ENCODE peak calls at places on chromosomes 12 and 14, in six cellular contexts. One of them, this sample, is unnamed.

GRCh38 chr12:109458086-109458485 is 19.0 kb downstream of the KCTD10 start:
- DNase-seq in psoas muscle: no peak
- DNase-seq in CD4-positive, CD25-positive, alpha-beta regulatory T cell: no peak
- DNase-seq in aorta: no peak
- DNase-seq in IMR-90: peak; percentile 84
- DNase-seq in bronchial epithelial cell: no peak
- DNase-seq in this sample: no peak

GRCh38 chr14:33588771-33589170 is 362.1 kb downstream of the EGLN3 start:
- DNase-seq in bronchial epithelial cell: peak; percentile 73
- DNase-seq in CD4-positive, CD25-positive, alpha-beta regulatory T cell: no peak
- DNase-seq in aorta: no peak
- DNase-seq in psoas muscle: no peak
- DNase-seq in IMR-90: no peak
- DNase-seq in this sample: no peak

GRCh38 chr12:54392485-54393349 is 8.2 kb upstream of the ZNF385A start:
- DNase-seq in aorta: no peak
- DNase-seq in bronchial epithelial cell: peak; percentile 74
- DNase-seq in psoas muscle: no peak
- DNase-seq in IMR-90: no peak
- DNase-seq in CD4-positive, CD25-positive, alpha-beta regulatory T cell: no peak
- DNase-seq in this sample: no peak

GRCh38 chr12:95836185-95836609 is 22.6 kb upstream of the SNRPF start:
- DNase-seq in IMR-90: peak; percentile 78
- DNase-seq in psoas muscle: no peak
- DNase-seq in bronchial epithelial cell: peak; percentile 94
- DNase-seq in aorta: no peak
- DNase-seq in CD4-positive, CD25-positive, alpha-beta regulatory T cell: no peak
- DNase-seq in this sample: peak; percentile 28

GRCh38 chr12:130162267-130162666 is at the start of gene FZD10:
- DNase-seq in CD4-positive, CD25-positive, alpha-beta regulatory T cell: no peak
- DNase-seq in psoas muscle: peak; percentile 57
- DNase-seq in IMR-90: no peak
- DNase-seq in aorta: no peak
- DNase-seq in bronchial epithelial cell: peak; percentile 23
- DNase-seq in this sample: peak; percentile 49

GRCh38 chr14:39107624-39108023 is 4.6 kb upstream of the SEC23A start:
- DNase-seq in CD4-positive, CD25-positive, alpha-beta regulatory T cell: no peak
- DNase-seq in aorta: no peak
- DNase-seq in bronchial epithelial cell: peak; percentile 42
- DNase-seq in psoas muscle: no peak
- DNase-seq in IMR-90: peak; percentile 55
- DNase-seq in this sample: no peak

GRCh38 chr14:92850492-92850891 is 56.4 kb downstream of the GOLGA5 start:
- DNase-seq in psoas muscle: no peak
- DNase-seq in bronchial epithelial cell: peak; percentile 49
- DNase-seq in CD4-positive, CD25-positive, alpha-beta regulatory T cell: no peak
- DNase-seq in aorta: no peak
- DNase-seq in IMR-90: peak; percentile 46
- DNase-seq in this sample: no peak

GRCh38 chr12:46562625-46563228 is 190.2 kb upstream of the SLC38A2 start:
- DNase-seq in aorta: no peak
- DNase-seq in bronchial epithelial cell: peak; percentile 97
- DNase-seq in psoas muscle: no peak
- DNase-seq in CD4-positive, CD25-positive, alpha-beta regulatory T cell: no peak
- DNase-seq in IMR-90: peak; percentile 76
- DNase-seq in this sample: peak; percentile 66

GRCh38 chr12:97875064-97875463 is 412.5 kb downstream of the RMST start:
- DNase-seq in bronchial epithelial cell: peak; percentile 84
- DNase-seq in aorta: no peak
- DNase-seq in psoas muscle: no peak
- DNase-seq in IMR-90: no peak
- DNase-seq in CD4-positive, CD25-positive, alpha-beta regulatory T cell: no peak
- DNase-seq in this sample: no peak

GRCh38 chr12:55906056-55906455 is 21.6 kb downstream of the PYM1 start:
- DNase-seq in aorta: no peak
- DNase-seq in bronchial epithelial cell: peak; percentile 76
- DNase-seq in CD4-positive, CD25-positive, alpha-beta regulatory T cell: no peak
- DNase-seq in psoas muscle: no peak
- DNase-seq in IMR-90: peak; percentile 76
- DNase-seq in this sample: no peak

GRCh38 chr12:11749943-11750690 is 100.6 kb downstream of the ETV6 start:
- DNase-seq in IMR-90: no peak
- DNase-seq in CD4-positive, CD25-positive, alpha-beta regulatory T cell: no peak
- DNase-seq in psoas muscle: no peak
- DNase-seq in aorta: peak; percentile 78
- DNase-seq in bronchial epithelial cell: no peak
- DNase-seq in this sample: no peak

GRCh38 chr14:86457729-86458128 is 927.8 kb downstream of the FLRT2 start:
- DNase-seq in aorta: no peak
- DNase-seq in psoas muscle: no peak
- DNase-seq in CD4-positive, CD25-positive, alpha-beta regulatory T cell: no peak
- DNase-seq in bronchial epithelial cell: no peak
- DNase-seq in IMR-90: no peak
- DNase-seq in this sample: no peak

GRCh38 chr12:3218150-3218845 is 141.1 kb downstream of the TSPAN9 start:
- DNase-seq in IMR-90: peak; percentile 78
- DNase-seq in bronchial epithelial cell: peak; percentile 73
- DNase-seq in psoas muscle: peak; percentile 86
- DNase-seq in aorta: peak; percentile 90
- DNase-seq in CD4-positive, CD25-positive, alpha-beta regulatory T cell: no peak
- DNase-seq in this sample: peak; percentile 73

GRCh38 chr14:24673534-24674203 is 39.7 kb upstream of the GZMB start:
- DNase-seq in bronchial epithelial cell: peak; percentile 86
- DNase-seq in IMR-90: no peak
- DNase-seq in psoas muscle: no peak
- DNase-seq in aorta: no peak
- DNase-seq in CD4-positive, CD25-positive, alpha-beta regulatory T cell: peak; percentile 47
- DNase-seq in this sample: no peak

GRCh38 chr14:78747809-78748208 is 577.6 kb downstream of the NRXN3 start:
- DNase-seq in psoas muscle: no peak
- DNase-seq in aorta: no peak
- DNase-seq in CD4-positive, CD25-positive, alpha-beta regulatory T cell: no peak
- DNase-seq in IMR-90: no peak
- DNase-seq in bronchial epithelial cell: no peak
- DNase-seq in this sample: no peak

GRCh38 chr12:128864516-128865186 is 11.4 kb downstream of the GLT1D1 start:
- DNase-seq in CD4-positive, CD25-positive, alpha-beta regulatory T cell: no peak
- DNase-seq in IMR-90: no peak
- DNase-seq in bronchial epithelial cell: no peak
- DNase-seq in psoas muscle: no peak
- DNase-seq in aorta: no peak
- DNase-seq in this sample: no peak

GRCh38 chr12:8860165-8860961 is 37.9 kb downstream of the A2ML1 start:
- DNase-seq in bronchial epithelial cell: peak; percentile 65
- DNase-seq in aorta: peak; percentile 56
- DNase-seq in CD4-positive, CD25-positive, alpha-beta regulatory T cell: no peak
- DNase-seq in psoas muscle: peak; percentile 35
- DNase-seq in IMR-90: peak; percentile 54
- DNase-seq in this sample: peak; percentile 11

GRCh38 chr12:95224202-95225170 is 6.9 kb downstream of the VEZT start:
- DNase-seq in aorta: no peak
- DNase-seq in psoas muscle: no peak
- DNase-seq in CD4-positive, CD25-positive, alpha-beta regulatory T cell: no peak
- DNase-seq in IMR-90: peak; percentile 84
- DNase-seq in bronchial epithelial cell: peak; percentile 80
- DNase-seq in this sample: no peak

GRCh38 chr14:101102875-101103274 is 199.4 kb upstream of the RTL1 start:
- DNase-seq in aorta: no peak
- DNase-seq in CD4-positive, CD25-positive, alpha-beta regulatory T cell: no peak
- DNase-seq in bronchial epithelial cell: no peak
- DNase-seq in psoas muscle: no peak
- DNase-seq in IMR-90: no peak
- DNase-seq in this sample: no peak
- H3K27me3 ChIP-seq in aorta: no peaks in the 10 kb centered on the region
- H3K27me3 ChIP-seq in CD4-positive, CD25-positive, alpha-beta regulatory T cell: no peaks in the 10 kb centered on the region
- H3K27me3 ChIP-seq in bronchial epithelial cell: no peaks in the 10 kb centered on the region
- H3K27me3 ChIP-seq in psoas muscle: peaks cover 5% of the 10 kb centered on the region
- H3K27me3 ChIP-seq in IMR-90: peaks cover 6% of the 10 kb centered on the region
- H3K27me3 ChIP-seq in this sample: no peaks in the 10 kb centered on the region

DNA sequence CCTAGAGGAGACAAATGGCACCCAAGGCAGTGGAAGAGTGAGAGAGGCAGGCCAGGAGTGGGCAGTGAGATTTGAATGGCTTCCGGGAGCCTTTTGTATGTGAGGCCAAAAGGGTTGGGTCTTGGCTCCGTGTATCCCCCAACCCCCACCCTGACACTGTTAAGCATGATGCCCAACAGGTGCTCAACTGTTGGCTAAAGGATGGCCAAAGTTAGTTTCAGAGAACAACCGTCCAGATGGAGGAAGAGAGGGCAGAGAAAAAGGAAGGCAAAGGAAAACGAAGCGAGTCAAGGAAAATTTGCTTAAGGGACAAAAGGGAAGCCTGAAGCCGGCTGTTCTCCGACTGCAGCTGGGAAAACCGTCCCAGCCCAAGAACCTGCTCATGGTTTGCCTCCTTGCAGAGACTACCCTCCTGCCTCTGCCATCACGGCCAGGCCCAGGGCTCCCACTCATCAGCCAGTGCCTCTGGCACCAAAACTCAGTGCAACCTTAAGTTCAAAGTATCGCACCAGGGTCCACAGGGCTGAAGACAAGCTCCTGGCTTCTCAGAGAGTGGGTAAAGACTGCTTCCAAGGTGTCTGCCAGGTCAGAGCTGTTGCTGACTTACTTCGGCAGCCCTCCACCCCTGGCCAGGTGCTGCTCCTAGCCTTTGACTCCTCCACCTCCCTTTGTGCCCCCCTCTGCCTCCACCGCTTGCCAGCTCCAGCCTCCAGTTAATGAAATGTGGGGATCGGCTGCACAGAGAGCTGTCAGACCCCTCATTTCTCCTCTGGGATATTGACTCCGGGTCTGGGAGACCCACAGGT is 4.2 kb upstream of the C1QL4 start:
- DNase-seq in bronchial epithelial cell: no peak
- DNase-seq in psoas muscle: no peak
- DNase-seq in aorta: peak; percentile 41
- DNase-seq in IMR-90: no peak
- DNase-seq in CD4-positive, CD25-positive, alpha-beta regulatory T cell: no peak
- DNase-seq in this sample: no peak
- H3K27me3 ChIP-seq in bronchial epithelial cell: peaks cover 43% of the 10 kb centered on the region
- H3K27me3 ChIP-seq in psoas muscle: peaks cover 71% of the 10 kb centered on the region
- H3K27me3 ChIP-seq in aorta: no peaks in the 10 kb centered on the region
- H3K27me3 ChIP-seq in IMR-90: peaks cover 87% of the 10 kb centered on the region
- H3K27me3 ChIP-seq in CD4-positive, CD25-positive, alpha-beta regulatory T cell: peaks cover 32% of the 10 kb centered on the region
- H3K27me3 ChIP-seq in this sample: no peaks in the 10 kb centered on the region

GRCh38 chr14:58746701-58747100 is 108.9 kb downstream of the DACT1 start:
- DNase-seq in psoas muscle: no peak
- DNase-seq in aorta: no peak
- DNase-seq in CD4-positive, CD25-positive, alpha-beta regulatory T cell: no peak
- DNase-seq in IMR-90: no peak
- DNase-seq in bronchial epithelial cell: no peak
- DNase-seq in this sample: no peak

GRCh38 chr14:58749066-58749669 is 111.4 kb downstream of the DACT1 start:
- DNase-seq in aorta: peak; percentile 69
- DNase-seq in IMR-90: peak; percentile 98
- DNase-seq in bronchial epithelial cell: peak; percentile 74
- DNase-seq in CD4-positive, CD25-positive, alpha-beta regulatory T cell: no peak
- DNase-seq in psoas muscle: no peak
- DNase-seq in this sample: peak; percentile 49

GRCh38 chr14:58746261-58746660 is 108.5 kb downstream of the DACT1 start:
- DNase-seq in aorta: no peak
- DNase-seq in CD4-positive, CD25-positive, alpha-beta regulatory T cell: no peak
- DNase-seq in psoas muscle: no peak
- DNase-seq in bronchial epithelial cell: peak; percentile 92
- DNase-seq in IMR-90: peak; percentile 92
- DNase-seq in this sample: no peak

GRCh38 chr14:58747181-58747580 is 109.4 kb downstream of the DACT1 start:
- DNase-seq in bronchial epithelial cell: peak; percentile 79
- DNase-seq in psoas muscle: peak; percentile 20
- DNase-seq in aorta: peak; percentile 84
- DNase-seq in IMR-90: peak; percentile 86
- DNase-seq in CD4-positive, CD25-positive, alpha-beta regulatory T cell: no peak
- DNase-seq in this sample: no peak

DNA sequence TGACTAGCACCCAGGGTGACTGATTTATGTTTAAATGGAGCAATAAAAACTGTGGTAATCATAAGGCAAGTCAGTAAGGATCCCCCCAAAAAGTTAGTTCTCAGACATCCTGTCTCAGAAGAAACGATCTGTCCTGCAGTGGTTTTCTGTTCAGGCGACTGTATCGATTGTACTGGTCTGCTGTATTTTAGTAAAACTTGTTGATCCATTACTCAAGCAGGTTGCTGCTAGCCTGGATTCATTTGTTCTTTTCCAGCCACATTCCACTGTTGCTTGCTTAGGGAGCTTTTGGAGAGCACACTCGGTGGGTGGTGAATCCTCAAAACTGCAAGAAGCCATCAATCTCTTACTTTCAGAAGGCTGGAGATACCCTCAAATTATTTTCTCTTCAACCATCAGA is 107.2 kb downstream of the DACT1 start:
- DNase-seq in psoas muscle: no peak
- DNase-seq in aorta: no peak
- DNase-seq in IMR-90: no peak
- DNase-seq in bronchial epithelial cell: no peak
- DNase-seq in CD4-positive, CD25-positive, alpha-beta regulatory T cell: no peak
- DNase-seq in this sample: no peak
- H3K27me3 ChIP-seq in psoas muscle: no peaks in the 10 kb centered on the region
- H3K27me3 ChIP-seq in aorta: no peaks in the 10 kb centered on the region
- H3K27me3 ChIP-seq in IMR-90: peaks cover 21% of the 10 kb centered on the region
- H3K27me3 ChIP-seq in bronchial epithelial cell: peaks cover 2% of the 10 kb centered on the region
- H3K27me3 ChIP-seq in CD4-positive, CD25-positive, alpha-beta regulatory T cell: no peaks in the 10 kb centered on the region
- H3K27me3 ChIP-seq in this sample: no peaks in the 10 kb centered on the region

GRCh38 chr12:49541140-49541861 is 2.5 kb downstream of the KCNH3 start:
- DNase-seq in CD4-positive, CD25-positive, alpha-beta regulatory T cell: no peak
- DNase-seq in psoas muscle: no peak
- DNase-seq in IMR-90: no peak
- DNase-seq in bronchial epithelial cell: no peak
- DNase-seq in aorta: no peak
- DNase-seq in this sample: no peak
- H3K27me3 ChIP-seq in CD4-positive, CD25-positive, alpha-beta regulatory T cell: peaks cover 3% of the 10 kb centered on the region
- H3K27me3 ChIP-seq in psoas muscle: peaks cover 50% of the 10 kb centered on the region
- H3K27me3 ChIP-seq in IMR-90: peaks cover 77% of the 10 kb centered on the region
- H3K27me3 ChIP-seq in bronchial epithelial cell: peaks cover 18% of the 10 kb centered on the region
- H3K27me3 ChIP-seq in aorta: no peaks in the 10 kb centered on the region
- H3K27me3 ChIP-seq in this sample: peaks cover 13% of the 10 kb centered on the region

GRCh38 chr14:73242274-73242960 is 5.1 kb downstream of the PAPLN start:
- DNase-seq in psoas muscle: no peak
- DNase-seq in bronchial epithelial cell: no peak
- DNase-seq in IMR-90: no peak
- DNase-seq in CD4-positive, CD25-positive, alpha-beta regulatory T cell: no peak
- DNase-seq in aorta: peak; percentile 33
- DNase-seq in this sample: peak; percentile 35
- H3K27me3 ChIP-seq in psoas muscle: peaks cover 79% of the 10 kb centered on the region
- H3K27me3 ChIP-seq in bronchial epithelial cell: peaks cover 2% of the 10 kb centered on the region
- H3K27me3 ChIP-seq in IMR-90: peaks cover 28% of the 10 kb centered on the region
- H3K27me3 ChIP-seq in CD4-positive, CD25-positive, alpha-beta regulatory T cell: peaks cover 18% of the 10 kb centered on the region
- H3K27me3 ChIP-seq in aorta: no peaks in the 10 kb centered on the region
- H3K27me3 ChIP-seq in this sample: peaks cover 2% of the 10 kb centered on the region

DNA sequence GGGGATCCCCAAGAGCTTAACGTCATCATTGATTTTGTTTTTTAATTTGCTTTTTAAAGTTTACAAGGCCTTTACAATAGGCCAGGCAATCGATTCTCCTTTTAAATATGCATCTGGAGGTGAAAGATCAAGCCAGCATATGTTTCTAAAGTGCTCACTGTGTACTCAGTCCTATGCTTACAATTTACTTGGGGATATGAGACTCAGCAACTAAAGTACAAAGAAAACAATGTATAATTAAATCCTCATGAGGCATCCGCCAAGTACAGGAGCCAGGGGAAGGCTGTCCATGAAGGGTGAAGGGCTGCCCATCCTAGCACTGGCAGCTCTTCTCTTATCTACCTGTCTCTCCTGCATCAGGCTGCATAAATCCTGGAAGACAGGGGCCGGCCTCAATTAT is 11.8 kb downstream of the CCDC92 start:
- DNase-seq in IMR-90: no peak
- DNase-seq in psoas muscle: no peak
- DNase-seq in CD4-positive, CD25-positive, alpha-beta regulatory T cell: no peak
- DNase-seq in aorta: no peak
- DNase-seq in bronchial epithelial cell: no peak
- DNase-seq in this sample: no peak
- H3K27me3 ChIP-seq in IMR-90: no peaks in the 10 kb centered on the region
- H3K27me3 ChIP-seq in psoas muscle: no peaks in the 10 kb centered on the region
- H3K27me3 ChIP-seq in CD4-positive, CD25-positive, alpha-beta regulatory T cell: no peaks in the 10 kb centered on the region
- H3K27me3 ChIP-seq in aorta: no peaks in the 10 kb centered on the region
- H3K27me3 ChIP-seq in bronchial epithelial cell: no peaks in the 10 kb centered on the region
- H3K27me3 ChIP-seq in this sample: no peaks in the 10 kb centered on the region

This sample was measured in MG63.